ENCODE peak calls at places on chromosomes 2 and 18, in nine cellular contexts. Z is lower lobe of right lung; P is heart left ventricle; G is cardiac muscle cell; B is kidney; D is left ventricle myocardium inferior; W is right atrium auricular region; K is CD8-positive, alpha-beta memory T cell; U is A549. S is an unnamed sample. For H3K4me1, the result is how much of the 10 kb centered on the place peaks cover.

GRCh38 chr2:74849228-74849892 is 15.4 kb downstream of the HK2 start:
- DNase-seq in Z (peak), P (peak), G (no peak), B (no peak), D (peak), W (no peak), K (peak), U (no peak), S (no peak)

GRCh38 chr2:65744801-65745200 is 312.4 kb upstream of the SPRED2 start:
- DNase-seq in Z (no peak), P (no peak), G (no peak), B (no peak), D (no peak), W (no peak), K (no peak), U (no peak), S (no peak)

GRCh38 chr18:50240083-50240563 is 26.2 kb downstream of the CFAP53 start:
- DNase-seq in Z (no peak), P (no peak), G (no peak), B (no peak), D (no peak), W (no peak), K (no peak), U (no peak), S (no peak)

GRCh38 chr2:202037086-202037485 is 3.4 kb downstream of the FZD7 start:
- DNase-seq in Z (no peak), P (no peak), G (no peak), B (no peak), D (no peak), W (no peak), K (no peak), U (no peak), S (no peak)

GRCh38 chr18:50742947-50743346 is 76.9 kb downstream of the MRO start:
- DNase-seq in Z (no peak), P (no peak), G (no peak), B (no peak), D (no peak), W (no peak), K (no peak), U (no peak), S (no peak)

GRCh38 chr2:36655456-36655855 is 41.1 kb upstream of the VIT start:
- DNase-seq in Z (no peak), P (no peak), G (no peak), B (no peak), D (no peak), W (no peak), K (no peak), U (no peak), S (no peak)

GRCh38 chr18:59061914-59062642 is 77.6 kb upstream of the SEC11C start:
- DNase-seq in Z (no peak), P (no peak), G (no peak), B (no peak), D (no peak), W (no peak), K (no peak), U (no peak), S (no peak)

GRCh38 chr18:47969851-47970250 is 39.4 kb upstream of the SMAD2 start:
- DNase-seq in Z (no peak), P (no peak), G (no peak), B (no peak), D (no peak), W (no peak), K (no peak), U (no peak), S (no peak)

GRCh38 chr2:100178085-100178788 is 35.8 kb upstream of the AFF3 start:
- DNase-seq in Z (no peak), P (no peak), G (peak), B (no peak), D (no peak), W (no peak), K (peak), U (peak), S (peak)

GRCh38 chr2:179991344-179991743 is 15.8 kb downstream of the CWC22 start:
- DNase-seq in Z (no peak), P (no peak), G (no peak), B (no peak), D (no peak), W (no peak), K (no peak), U (no peak), S (no peak)

GRCh38 chr18:11502368-11502767 is 107.0 kb upstream of the SLC35G4 start:
- DNase-seq in Z (no peak), P (no peak), G (no peak), B (no peak), D (no peak), W (no peak), K (no peak), U (no peak), S (no peak)

GRCh38 chr2:72144746-72145657 is 2.7 kb downstream of the CYP26B1 start:
- DNase-seq in Z (no peak), P (peak), G (peak), B (peak), D (peak), W (peak), K (no peak), U (peak), S (peak)

GRCh38 chr2:23360571-23361125 is 24.3 kb upstream of the KLHL29 start:
- DNase-seq in Z (peak), P (no peak), G (no peak), B (no peak), D (no peak), W (no peak), K (no peak), U (no peak), S (no peak)

GRCh38 chr2:230179907-230180306 is 39.9 kb downstream of the SP110 start:
- DNase-seq in Z (no peak), P (no peak), G (no peak), B (no peak), D (no peak), W (no peak), K (no peak), U (no peak), S (no peak)

GRCh38 chr18:12908706-12909105 is 24.7 kb upstream of the PTPN2 start:
- DNase-seq in Z (no peak), P (no peak), G (no peak), B (no peak), D (no peak), W (no peak), K (no peak), U (no peak), S (no peak)

GRCh38 chr18:68299906-68300305 is 415.0 kb downstream of the TMX3 start:
- DNase-seq in Z (no peak), P (no peak), G (no peak), B (no peak), D (no peak), W (no peak), K (no peak), U (no peak), S (no peak)

GRCh38 chr2:128805237-128805636 is 486.6 kb upstream of the HS6ST1 start:
- DNase-seq in Z (no peak), P (no peak), G (no peak), B (no peak), D (no peak), W (no peak), K (no peak), U (no peak), S (peak)

GRCh38 chr2:241126771-241127202 is 22.5 kb downstream of the PASK start:
- DNase-seq in Z (peak), P (no peak), G (no peak), B (peak), D (no peak), W (no peak), K (no peak), U (no peak), S (no peak)

GRCh38 chr2:136538489-136538888 is 226.9 kb upstream of the THSD7B start:
- DNase-seq in Z (no peak), P (peak), G (no peak), B (no peak), D (peak), W (no peak), K (no peak), U (no peak), S (no peak)

GRCh38 chr2:9261231-9261883 is 54.7 kb downstream of the ASAP2 start:
- DNase-seq in Z (no peak), P (peak), G (no peak), B (no peak), D (no peak), W (no peak), K (no peak), U (no peak), S (no peak)

GRCh38 chr2:201807452-201807980 is 1.2 kb downstream of the CDK15 start:
- DNase-seq in Z (no peak), P (peak), G (no peak), B (peak), D (peak), W (peak), K (no peak), U (no peak), S (no peak)

GRCh38 chr2:209648714-209649113 is 122.9 kb upstream of the UNC80 start:
- DNase-seq in Z (no peak), P (no peak), G (no peak), B (no peak), D (no peak), W (no peak), K (no peak), U (no peak), S (no peak)

GRCh38 chr2:14256890-14257289 is 375.6 kb upstream of the LRATD1 start:
- DNase-seq in Z (no peak), P (no peak), G (no peak), B (no peak), D (no peak), W (no peak), K (no peak), U (no peak), S (no peak)

GRCh38 chr2:126756125-126756524 is 100.2 kb downstream of the GYPC start:
- DNase-seq in Z (no peak), P (no peak), G (no peak), B (no peak), D (no peak), W (peak), K (no peak), U (no peak), S (no peak)

GRCh38 chr18:34339155-34339554 is 114.4 kb upstream of the NOL4 start:
- DNase-seq in Z (no peak), P (no peak), G (no peak), B (no peak), D (no peak), W (no peak), K (no peak), U (no peak), S (no peak)

GRCh38 chr2:148978026-148978685 is 60.3 kb upstream of the LYPD6B start:
- DNase-seq in Z (no peak), P (no peak), G (peak), B (no peak), D (no peak), W (no peak), K (no peak), U (no peak), S (no peak)

GRCh38 chr2:172439911-172440310 is 12.5 kb downstream of the ITGA6 start:
- DNase-seq in Z (no peak), P (no peak), G (no peak), B (no peak), D (no peak), W (no peak), K (no peak), U (no peak), S (no peak)
- H3K4me1 ChIP-seq in Z (half or more), P (half or more), G (under half), B (under half), D (half or more), W (under half), K (half or more), U (half or more), S (under half)

DNA sequence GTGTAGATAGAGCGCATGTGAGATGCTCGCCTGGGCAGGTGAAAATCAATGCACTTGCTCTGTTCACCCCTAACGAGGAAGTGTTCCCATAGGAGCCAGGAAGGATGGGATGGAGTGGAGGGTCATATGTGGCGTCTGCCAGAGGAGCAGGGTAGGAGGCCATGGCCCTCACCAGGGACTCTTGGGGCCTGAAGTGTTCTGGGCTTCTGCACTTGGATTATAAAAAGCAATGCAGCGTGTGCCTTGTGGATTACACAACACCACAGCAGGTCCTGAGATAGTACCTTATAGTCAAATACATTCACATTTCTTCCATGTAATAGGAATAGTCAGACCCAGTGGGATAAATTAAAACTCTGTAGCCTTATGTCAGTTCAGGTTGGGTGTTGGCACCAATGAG is 100.1 kb downstream of the CABLES1 start:
- DNase-seq in Z (no peak), P (no peak), G (no peak), B (no peak), D (no peak), W (no peak), K (no peak), U (no peak), S (no peak)
- H3K4me1 ChIP-seq in Z (half or more), P (under half), G (under half), B (under half), D (under half), W (under half), K (under half), U (under half), S (under half)

GRCh38 chr2:234096164-234096563 is 45.7 kb downstream of the SPP2 start:
- DNase-seq in Z (no peak), P (no peak), G (no peak), B (no peak), D (no peak), W (no peak), K (no peak), U (no peak), S (peak)

GRCh38 chr2:234091883-234092282 is 41.4 kb downstream of the SPP2 start:
- DNase-seq in Z (no peak), P (no peak), G (no peak), B (no peak), D (no peak), W (no peak), K (no peak), U (no peak), S (peak)

GRCh38 chr2:234095301-234095700 is 44.8 kb downstream of the SPP2 start:
- DNase-seq in Z (no peak), P (no peak), G (no peak), B (no peak), D (no peak), W (no peak), K (no peak), U (no peak), S (peak)

GRCh38 chr2:234091432-234091879 is 41.0 kb downstream of the SPP2 start:
- DNase-seq in Z (no peak), P (no peak), G (no peak), B (no peak), D (no peak), W (no peak), K (no peak), U (no peak), S (no peak)
- H3K4me1 ChIP-seq in Z (under half), P (under half), G (under half), B (under half), D (under half), W (under half), K (under half), U (under half), S (under half)

DNA sequence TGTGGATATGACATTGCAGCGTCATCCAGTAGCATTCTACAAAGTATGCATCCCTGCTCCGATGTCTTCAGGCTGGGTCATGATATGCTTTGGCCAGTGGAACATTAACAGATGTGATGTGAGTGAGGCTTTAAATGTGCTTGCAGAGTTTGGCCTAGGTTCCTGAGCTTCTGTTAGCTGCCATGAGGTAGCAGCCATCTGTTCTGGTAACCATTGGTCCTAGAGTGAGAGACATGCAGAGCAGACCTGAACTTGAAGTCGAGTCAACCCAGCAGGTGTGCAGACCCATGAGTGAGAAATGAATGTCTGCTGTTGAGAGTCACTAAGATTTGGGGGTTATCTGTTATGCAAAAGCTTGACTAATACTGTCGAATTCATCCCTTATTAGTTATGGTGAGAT is 73.8 kb upstream of the NABP1 start:
- DNase-seq in Z (no peak), P (no peak), G (no peak), B (no peak), D (no peak), W (no peak), K (no peak), U (no peak), S (no peak)
- H3K4me1 ChIP-seq in Z (under half), P (under half), G (under half), B (under half), D (under half), W (under half), K (under half), U (under half), S (under half)

GRCh38 chr2:38180754-38181153 is 104.8 kb upstream of the CYP1B1 start:
- DNase-seq in Z (no peak), P (no peak), G (no peak), B (no peak), D (no peak), W (no peak), K (no peak), U (no peak), S (no peak)

GRCh38 chr2:38178556-38179419 is 102.8 kb upstream of the CYP1B1 start:
- DNase-seq in Z (no peak), P (peak), G (no peak), B (no peak), D (no peak), W (peak), K (no peak), U (peak), S (no peak)

GRCh38 chr2:38174646-38175096 is 98.7 kb upstream of the CYP1B1 start:
- DNase-seq in Z (no peak), P (no peak), G (no peak), B (no peak), D (no peak), W (no peak), K (no peak), U (no peak), S (no peak)

GRCh38 chr2:38176619-38177021 is 100.7 kb upstream of the CYP1B1 start:
- DNase-seq in Z (no peak), P (no peak), G (no peak), B (no peak), D (no peak), W (no peak), K (no peak), U (no peak), S (no peak)

GRCh38 chr2:38178142-38178541 is 102.2 kb upstream of the CYP1B1 start:
- DNase-seq in Z (peak), P (peak), G (no peak), B (no peak), D (no peak), W (peak), K (no peak), U (no peak), S (no peak)
- H3K4me1 ChIP-seq in Z (half or more), P (half or more), G (under half), B (under half), D (under half), W (under half), K (under half), U (under half), S (under half)

GRCh38 chr2:98552499-98553179 is 55.7 kb downstream of the COA5 start:
- DNase-seq in Z (no peak), P (no peak), G (no peak), B (no peak), D (no peak), W (no peak), K (no peak), U (no peak), S (no peak)
- H3K4me1 ChIP-seq in Z (under half), P (under half), G (under half), B (under half), D (under half), W (under half), K (under half), U (under half), S (under half)

GRCh38 chr2:120771556-120772208 is 36.0 kb downstream of the GLI2 start:
- DNase-seq in Z (peak), P (peak), G (no peak), B (peak), D (peak), W (peak), K (no peak), U (peak), S (no peak)

GRCh38 chr2:120774557-120775160 is 39.0 kb downstream of the GLI2 start:
- DNase-seq in Z (no peak), P (peak), G (no peak), B (peak), D (peak), W (no peak), K (no peak), U (no peak), S (no peak)

GRCh38 chr2:120772261-120772660 is 36.6 kb downstream of the GLI2 start:
- DNase-seq in Z (peak), P (peak), G (no peak), B (peak), D (peak), W (no peak), K (no peak), U (no peak), S (no peak)

GRCh38 chr2:120775261-120775660 is 39.6 kb downstream of the GLI2 start:
- DNase-seq in Z (no peak), P (peak), G (no peak), B (peak), D (peak), W (no peak), K (no peak), U (no peak), S (no peak)

GRCh38 chr2:120773186-120773800 is 37.6 kb downstream of the GLI2 start:
- DNase-seq in Z (peak), P (peak), G (no peak), B (peak), D (peak), W (no peak), K (no peak), U (no peak), S (no peak)
- H3K4me1 ChIP-seq in Z (under half), P (under half), G (under half), B (under half), D (under half), W (under half), K (under half), U (under half), S (under half)

GRCh38 chr2:217901826-217902225 is 101.0 kb downstream of the TNS1 start:
- DNase-seq in Z (no peak), P (peak), G (no peak), B (no peak), D (peak), W (peak), K (no peak), U (peak), S (no peak)
- H3K4me1 ChIP-seq in Z (half or more), P (half or more), G (under half), B (half or more), D (half or more), W (under half), K (under half), U (half or more), S (half or more)

S was measured in esophagus muscularis mucosa.